ENCODE peak calls at places on chromosomes 11 and 22, in six cellular contexts. V, I, R, N, T and X are unnamed samples.

GRCh38 chr11:70611166-70611565 is 212.8 kb downstream of the CTTN start:
- DNase-seq in I (no peak), T (peak), R (no peak), V (no peak), N (no peak), X (no peak)

GRCh38 chr11:59706518-59707285 is 6.9 kb downstream of the OR10V1 start:
- DNase-seq in R (peak), T (no peak), N (peak), V (no peak), I (peak), X (peak)

GRCh38 chr22:22033803-22034468 is 51.3 kb upstream of the TOP3B start:
- DNase-seq in V (no peak), N (no peak), T (no peak), R (no peak), I (no peak), X (no peak)

GRCh38 chr22:44351685-44352377 is 39.1 kb upstream of the SHISAL1 start:
- DNase-seq in I (peak), R (peak), V (no peak), N (peak), T (no peak), X (peak)

GRCh38 chr11:26983645-26984044 is 10.3 kb upstream of the FIBIN start:
- DNase-seq in R (no peak), N (no peak), V (no peak), I (no peak), T (no peak), X (no peak)

GRCh38 chr11:10350341-10350740 is 45.5 kb downstream of the ADM start:
- DNase-seq in I (peak), N (peak), T (no peak), R (peak), V (no peak), X (no peak)

GRCh38 chr11:96481806-96482592 is 92.2 kb downstream of the JRKL start:
- DNase-seq in N (no peak), T (no peak), I (no peak), V (no peak), R (no peak), X (no peak)

GRCh38 chr11:63212742-63213141 is 30.7 kb downstream of the SLC22A25 start:
- DNase-seq in V (no peak), I (peak), N (peak), T (no peak), R (peak), X (no peak)

GRCh38 chr11:116930177-116930576 is 92.8 kb upstream of the APOA1 start:
- DNase-seq in R (peak), V (no peak), I (peak), N (peak), T (no peak), X (no peak)

GRCh38 chr22:49328076-49328475 is 499.6 kb downstream of the BRD1 start:
- DNase-seq in V (no peak), N (no peak), R (no peak), T (no peak), I (no peak), X (no peak)

GRCh38 chr11:115817844-115818565 is 313.8 kb upstream of the CADM1 start:
- DNase-seq in V (no peak), I (no peak), T (no peak), R (no peak), N (no peak), X (no peak)

GRCh38 chr11:131889760-131890620 is 519.6 kb downstream of the NTM start:
- DNase-seq in T (no peak), I (peak), N (no peak), V (no peak), R (peak), X (no peak)

GRCh38 chr11:120134931-120135228 is 3.0 kb downstream of the TRIM29 start:
- DNase-seq in V (no peak), N (no peak), I (no peak), T (no peak), R (no peak), X (no peak)

GRCh38 chr11:125140251-125140650 is 24.3 kb upstream of the PKNOX2 start:
- DNase-seq in N (no peak), T (no peak), V (no peak), R (no peak), I (no peak), X (no peak)

GRCh38 chr11:125141686-125142535 is 22.6 kb upstream of the PKNOX2 start:
- DNase-seq in I (peak), V (peak), T (no peak), N (peak), R (peak), X (no peak)

GRCh38 chr11:125146232-125146631 is 18.3 kb upstream of the PKNOX2 start:
- DNase-seq in T (no peak), V (no peak), N (no peak), I (no peak), R (no peak), X (no peak)

GRCh38 chr11:125138966-125139365 is 25.6 kb upstream of the PKNOX2 start:
- DNase-seq in I (no peak), R (no peak), V (no peak), N (no peak), T (no peak), X (no peak)

GRCh38 chr11:125141178-125141577 is 23.4 kb upstream of the PKNOX2 start:
- DNase-seq in V (no peak), I (no peak), N (no peak), R (no peak), T (no peak), X (no peak)
- H3K4me3 ChIP-seq in V (no peak), I (no peak), N (no peak), R (no peak), T (no peak), X (no peak)

GRCh38 chr11:2139118-2139490 is at the start of gene IGF2:
- DNase-seq in I (no peak), R (no peak), N (no peak), V (peak), T (peak), X (no peak)
- TF ChIP-seq CTCF in I (no peak), R (no peak), N (no peak), V (no peak), T (no peak), X (no peak)

DNA sequence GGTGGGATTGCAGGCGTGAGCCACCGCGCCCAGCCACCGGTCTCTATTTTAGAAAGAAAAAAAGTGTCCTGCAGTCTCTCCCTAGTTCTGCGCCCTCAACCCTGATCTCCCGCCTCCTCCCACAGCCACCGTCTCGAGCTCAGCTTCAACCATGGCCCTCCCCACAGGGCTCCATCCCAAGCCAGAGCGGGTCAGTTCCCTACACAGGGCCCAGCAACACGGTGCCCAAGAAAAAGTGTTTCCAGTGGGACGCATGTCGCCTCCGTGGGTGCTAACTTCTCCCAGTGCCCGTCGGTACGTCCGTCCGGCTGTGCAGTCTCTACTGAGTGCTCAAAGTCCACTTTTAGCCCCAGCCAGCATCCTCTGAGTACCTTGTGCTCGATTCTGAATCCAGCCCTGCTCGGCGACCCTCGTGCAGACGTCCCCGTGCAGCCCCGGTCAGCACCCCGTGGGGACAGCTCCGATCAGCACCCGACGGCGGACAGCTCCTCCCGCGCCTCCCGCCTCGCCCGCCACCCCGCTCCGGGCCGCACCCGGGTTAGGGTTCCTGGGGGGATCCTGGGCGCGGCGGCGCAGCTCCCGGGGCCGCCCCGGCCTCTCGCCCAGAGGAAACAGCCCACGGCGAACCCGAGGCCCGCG is 658 bp upstream of the MAPK8IP2 start:
- DNase-seq in V (peak), T (no peak), N (peak), I (peak), R (no peak), X (no peak)
- H3K4me3 ChIP-seq in V (peak), T (peak), N (no peak), I (peak), R (no peak), X (no peak)

GRCh38 chr11:47784785-47785381 is 17.7 kb upstream of the FNBP4 start:
- DNase-seq in I (no peak), T (no peak), R (no peak), N (no peak), V (no peak), X (no peak)

GRCh38 chr11:47788181-47788580 is 21.0 kb upstream of the FNBP4 start:
- DNase-seq in I (no peak), T (no peak), N (no peak), V (no peak), R (no peak), X (no peak)

GRCh38 chr11:47791774-47792173 is 24.6 kb upstream of the FNBP4 start:
- DNase-seq in N (no peak), R (no peak), V (no peak), T (no peak), I (no peak), X (no peak)

GRCh38 chr11:47783087-47783610 is 16.0 kb upstream of the FNBP4 start:
- DNase-seq in R (no peak), N (no peak), V (no peak), I (peak), T (no peak), X (no peak)

GRCh38 chr11:47786373-47786772 is 19.2 kb upstream of the FNBP4 start:
- DNase-seq in I (peak), V (peak), R (peak), N (peak), T (no peak), X (no peak)
- TF ChIP-seq CTCF in I (no peak), V (no peak), R (no peak), N (no peak), T (no peak), X (no peak)

GRCh38 chr11:114398303-114398920 is 1.9 kb downstream of the C11orf71 start:
- DNase-seq in R (no peak), V (no peak), T (no peak), N (no peak), I (peak), X (no peak)
- H3K4me3 ChIP-seq in R (no peak), V (peak), T (no peak), N (no peak), I (peak), X (no peak)